ENCODE peak calls at places on chromosomes 16 and 17, in six cellular contexts. P, S, N, U, R and T are unnamed samples.

GRCh38 chr16:86242244-86243122 is 267.8 kb upstream of the FOXF1 start:
- DNase-seq in R (no peak), P (no peak), U (no peak), S (no peak), N (no peak), T (no peak)

GRCh38 chr16:12288537-12289174 is 312.1 kb downstream of the SNX29 start:
- DNase-seq in S (no peak), U (no peak), N (no peak), R (no peak), P (no peak), T (no peak)

GRCh38 chr16:65754799-65755691 is 611.4 kb upstream of the CDH5 start:
- DNase-seq in S (no peak), R (no peak), U (no peak), N (no peak), P (no peak), T (no peak)

GRCh38 chr17:9522074-9522473 is 53.5 kb downstream of the STX8 start:
- DNase-seq in N (peak), U (no peak), S (peak), R (no peak), P (no peak), T (peak)

GRCh38 chr17:36088559-36089376 is 1.2 kb downstream of the CCL3 start:
- DNase-seq in U (no peak), R (no peak), S (no peak), P (no peak), N (no peak), T (no peak)

GRCh38 chr17:83085526-83086196 is 6.3 kb downstream of the METRNL start:
- DNase-seq in U (no peak), P (no peak), R (no peak), N (no peak), S (no peak), T (no peak)

GRCh38 chr16:982152-983043 is 828 bp downstream of the SOX8 start:
- DNase-seq in U (peak), P (no peak), S (no peak), R (no peak), N (peak), T (peak)

GRCh38 chr17:29430275-29430674 is 40.1 kb downstream of the TAOK1 start:
- DNase-seq in N (no peak), R (no peak), S (no peak), U (no peak), P (no peak), T (no peak)

GRCh38 chr16:10776280-10776679 is 32.6 kb downstream of the NUBP1 start:
- DNase-seq in S (no peak), U (no peak), N (no peak), R (no peak), P (no peak), T (peak)

GRCh38 chr16:81528258-81528657 is 83.7 kb downstream of the CMIP start:
- DNase-seq in P (no peak), S (no peak), N (no peak), R (no peak), U (no peak), T (no peak)
- H3K27ac ChIP-seq in P (no peak), S (no peak), N (no peak), R (no peak), U (no peak), T (no peak)

DNA sequence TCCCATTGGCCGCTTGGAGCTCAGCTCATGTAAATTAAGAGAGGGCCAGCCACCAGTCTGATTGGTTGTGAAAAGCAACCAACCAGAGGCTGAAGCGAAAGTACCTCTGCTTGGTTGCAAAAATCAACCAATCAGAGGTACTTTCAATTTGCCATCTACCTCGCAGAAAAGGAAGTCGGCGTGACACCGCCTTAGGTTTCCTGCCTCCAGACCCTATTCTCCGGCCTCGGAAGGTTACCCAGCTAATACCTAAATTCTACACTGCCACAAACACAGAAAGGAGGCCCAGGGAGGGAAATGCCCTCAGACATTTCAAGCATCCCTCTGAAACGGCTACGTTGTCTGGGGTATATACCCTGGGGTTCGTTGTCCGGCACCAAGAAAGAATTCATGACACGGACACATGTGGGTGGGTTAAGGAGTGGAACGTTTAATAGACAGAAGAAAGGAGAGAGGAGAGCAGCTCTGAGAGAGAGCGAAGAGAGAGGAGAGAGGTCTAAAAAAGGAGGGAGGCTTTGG is 481.3 kb downstream of the TMEM114 start:
- DNase-seq in N (no peak), P (no peak), R (no peak), U (no peak), S (no peak), T (no peak)
- H3K27ac ChIP-seq in N (no peak), P (no peak), R (no peak), U (no peak), S (no peak), T (no peak)

GRCh38 chr17:45306094-45306493 is 10.7 kb downstream of the MAP3K14 start:
- DNase-seq in S (no peak), N (no peak), R (no peak), P (no peak), U (no peak), T (no peak)
- H3K27ac ChIP-seq in S (no peak), N (no peak), R (no peak), P (no peak), U (peak), T (no peak)

DNA sequence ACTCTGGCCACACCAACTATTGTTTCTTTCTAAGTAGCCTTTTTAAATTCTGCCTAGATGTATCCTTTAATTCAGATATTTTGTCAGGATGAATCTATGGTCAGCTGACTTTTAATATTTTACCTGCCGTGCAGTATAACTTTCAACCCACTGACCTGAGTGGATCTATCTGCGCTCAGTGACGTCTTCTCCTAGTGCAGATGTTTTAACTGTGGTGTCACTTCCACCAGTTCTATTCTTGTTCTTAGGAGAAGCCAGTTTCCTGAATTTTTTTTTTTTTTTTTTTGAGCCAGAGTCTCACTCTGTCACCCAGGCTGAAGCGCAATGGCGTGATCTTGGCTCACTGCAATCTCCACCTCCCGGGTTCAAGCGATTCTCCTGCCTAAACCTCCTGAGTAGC is 5.0 kb upstream of the TM4SF5 start:
- DNase-seq in N (no peak), R (no peak), S (no peak), P (no peak), U (no peak), T (no peak)
- H3K27ac ChIP-seq in N (no peak), R (no peak), S (no peak), P (no peak), U (peak), T (no peak)

DNA sequence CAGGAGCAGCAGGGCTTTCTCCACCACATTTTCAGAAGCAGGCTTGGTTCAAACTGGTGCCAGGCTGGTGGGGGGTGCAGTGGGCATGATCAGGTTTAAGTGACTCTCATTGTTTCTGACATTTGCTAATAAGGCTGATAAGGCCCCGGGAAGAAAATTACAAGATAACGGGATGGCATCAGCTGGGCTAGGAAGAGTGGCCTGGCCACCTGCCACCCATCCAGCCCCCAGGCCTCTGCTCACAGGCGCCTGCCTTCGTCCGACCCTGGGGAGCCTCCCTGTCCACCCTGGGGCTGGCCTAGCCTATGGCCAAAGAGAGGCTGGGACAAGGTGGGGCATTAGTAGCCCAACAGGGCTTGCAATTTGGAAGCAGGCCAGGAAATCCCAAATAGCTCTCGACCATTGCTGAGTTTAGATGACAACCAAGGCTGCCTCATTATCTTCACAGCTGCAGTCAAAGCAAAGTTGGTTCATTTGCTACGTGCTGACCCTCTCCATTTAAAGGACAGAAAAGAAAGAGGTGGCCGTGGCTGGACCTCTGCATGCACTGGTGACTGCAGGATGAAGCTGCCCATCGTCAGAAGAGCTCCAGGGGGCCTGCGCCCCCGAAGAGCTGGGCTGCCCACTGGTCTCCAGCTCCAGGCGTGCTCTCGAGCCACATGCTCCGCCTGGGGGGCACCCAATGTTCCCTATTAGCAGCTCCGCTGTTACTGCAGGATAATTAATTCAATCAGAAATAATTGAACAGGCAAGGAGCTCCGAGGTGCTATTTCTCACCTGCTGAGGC is 44.9 kb downstream of the PEMT start:
- DNase-seq in N (no peak), P (no peak), R (no peak), U (peak), S (no peak), T (no peak)
- H3K27ac ChIP-seq in N (peak), P (no peak), R (no peak), U (peak), S (no peak), T (no peak)

DNA sequence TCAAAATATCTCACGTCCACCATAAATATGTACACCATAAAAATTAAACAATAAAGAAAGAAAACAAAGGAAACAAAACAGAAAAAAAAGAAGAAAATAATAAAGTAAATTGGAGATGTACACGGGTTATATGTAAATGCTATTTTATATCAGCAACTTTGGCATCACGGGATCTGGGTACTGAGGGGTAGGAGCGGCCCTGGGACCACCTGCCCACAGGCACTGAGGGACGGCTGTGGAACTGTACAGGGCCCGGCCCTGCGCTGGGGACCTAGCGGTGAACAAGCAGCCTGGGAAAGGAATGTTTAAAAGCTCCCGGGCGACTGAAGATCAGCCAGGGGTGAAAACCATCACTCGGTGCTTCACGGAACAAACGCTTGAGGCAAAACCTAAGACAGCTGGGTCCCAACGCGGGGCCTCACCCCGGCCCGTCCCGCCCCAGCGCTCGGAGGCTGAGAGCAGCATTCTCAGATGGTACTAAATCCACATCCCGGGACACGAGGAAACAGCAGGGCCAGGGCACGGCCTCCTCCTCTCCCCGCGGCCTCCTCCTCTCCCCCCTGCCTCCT is 31.2 kb downstream of the NXN start:
- DNase-seq in R (no peak), P (no peak), N (no peak), U (peak), S (no peak), T (no peak)
- H3K27ac ChIP-seq in R (no peak), P (no peak), N (peak), U (no peak), S (no peak), T (no peak)

GRCh38 chr17:15946611-15947120 is 1.7 kb downstream of the ADORA2B start:
- DNase-seq in P (no peak), S (no peak), R (no peak), N (no peak), U (no peak), T (no peak)
- H3K27ac ChIP-seq in P (no peak), S (no peak), R (no peak), N (no peak), U (no peak), T (no peak)